ENCODE peak calls at places on chromosomes 16 and 17, in ten cellular contexts. M is stimulated activated CD8-positive, alpha-beta memory T cell treated with anti-CD3 and anti-CD28 coated beads, Interleukin-15, amount 100 ng/mL, for 4 hours; C is activated naive CD8-positive, alpha-beta T cell treated with anti-CD3 and anti-CD28 coated beads, Interleukin-2, amount 50 U/mL, for 16 hours; A is activated gamma-delta T cell treated with Interleukin-2 at 50 U/mL for 16 hours; Y is DMS 273 treated with DMSO at 0.1 percent for 48 hours; S is HT1080; R is GM18507; J is skeletal muscle cell; L is cardiac muscle cell; P is stimulated activated naive CD4-positive, alpha-beta T cell. G is an unnamed sample.

GRCh38 chr16:30724641-30725464 is 23.4 kb upstream of the PHKG2 start:
- DNase-seq in A (no peak), J (no peak), L (no peak), S (no peak), P (no peak), Y (no peak), R (no peak), M (no peak), C (no peak), G (no peak)

GRCh38 chr17:7888184-7888920 is at the start of gene CHD3:
- DNase-seq in R (no peak), C (no peak), M (no peak), L (peak), J (no peak), S (no peak), P (peak), Y (no peak), A (peak), G (peak)

GRCh38 chr17:76577876-76578275 is 7.8 kb downstream of the ST6GALNAC2 start:
- DNase-seq in J (no peak), Y (no peak), L (no peak), S (no peak), P (no peak), C (no peak), M (no peak), A (no peak), R (no peak), G (no peak)

GRCh38 chr16:5422047-5422446 is 324.5 kb upstream of the EEF2KMT start:
- DNase-seq in M (no peak), J (no peak), P (no peak), A (no peak), S (no peak), R (no peak), L (no peak), Y (no peak), C (no peak), G (no peak)

GRCh38 chr17:74777884-74778490 is 1.8 kb upstream of the NAT9 start:
- DNase-seq in S (no peak), L (no peak), C (no peak), P (no peak), J (no peak), Y (no peak), M (no peak), A (no peak), R (no peak), G (no peak)

GRCh38 chr16:85379041-85380001 is 233.8 kb upstream of the GSE1 start:
- DNase-seq in L (no peak), P (no peak), R (no peak), C (no peak), S (no peak), A (no peak), M (no peak), Y (no peak), J (no peak), G (no peak)

GRCh38 chr17:33595783-33596182 is 302.7 kb upstream of the ASIC2 start:
- DNase-seq in A (no peak), C (no peak), M (no peak), Y (no peak), L (no peak), P (no peak), J (no peak), R (no peak), S (no peak), G (no peak)

GRCh38 chr16:797120-797420 is 3.5 kb downstream of the GNG13 start:
- DNase-seq in S (no peak), P (no peak), M (no peak), L (no peak), A (no peak), R (no peak), C (no peak), J (no peak), Y (no peak), G (no peak)

GRCh38 chr17:67359960-67360817 is 6.2 kb downstream of the PSMD12 start:
- DNase-seq in Y (no peak), J (no peak), C (no peak), S (peak), M (no peak), R (no peak), L (peak), A (peak), P (peak), G (peak)

GRCh38 chr17:15404116-15404730 is 62.8 kb upstream of the TEKT3 start:
- DNase-seq in J (peak), C (no peak), Y (no peak), P (no peak), R (no peak), S (no peak), L (no peak), M (no peak), A (no peak), G (no peak)

GRCh38 chr17:45396496-45397205 is 36.0 kb downstream of the ARHGAP27 start:
- DNase-seq in Y (no peak), J (no peak), S (no peak), L (no peak), M (no peak), R (no peak), C (no peak), A (no peak), P (no peak), G (no peak)

GRCh38 chr17:80738406-80738805 is 193.8 kb downstream of the RPTOR start:
- DNase-seq in L (no peak), J (no peak), P (no peak), M (no peak), C (no peak), Y (no peak), S (no peak), A (no peak), R (no peak), G (no peak)

GRCh38 chr17:34401165-34401564 is 38.1 kb upstream of the CCL1 start:
- DNase-seq in A (no peak), Y (no peak), P (no peak), R (no peak), S (no peak), C (no peak), M (no peak), J (no peak), L (no peak), G (no peak)

GRCh38 chr17:34365340-34365739 is 2.3 kb upstream of the CCL1 start:
- DNase-seq in A (no peak), M (no peak), P (no peak), L (no peak), C (no peak), Y (no peak), S (no peak), J (no peak), R (no peak), G (no peak)

GRCh38 chr17:2171725-2172446 is 117.0 kb downstream of the HIC1 start:
- DNase-seq in A (no peak), C (no peak), J (peak), P (no peak), S (peak), L (peak), Y (no peak), M (no peak), R (no peak), G (no peak)

GRCh38 chr16:86895609-86896008 is 317.3 kb downstream of the FOXL1 start:
- DNase-seq in M (no peak), A (no peak), S (no peak), R (no peak), L (no peak), P (no peak), Y (no peak), C (no peak), J (no peak), G (no peak)

GRCh38 chr16:49969356-49970030 is 55.5 kb upstream of the CNEP1R1 start:
- DNase-seq in J (no peak), C (no peak), P (no peak), Y (no peak), A (no peak), L (peak), M (no peak), R (no peak), S (no peak), G (no peak)

GRCh38 chr16:30541502-30542329 is 7.1 kb upstream of the ZNF747 start:
- DNase-seq in P (no peak), L (peak), M (no peak), J (peak), Y (no peak), S (peak), C (no peak), A (no peak), R (no peak), G (no peak)

GRCh38 chr16:67803894-67804293 is 2.5 kb downstream of the RANBP10 start:
- DNase-seq in S (no peak), P (no peak), C (no peak), L (no peak), R (no peak), M (no peak), J (no peak), Y (no peak), A (no peak), G (no peak)

GRCh38 chr17:28533091-28533670 is 19.2 kb downstream of the UNC119 start:
- DNase-seq in A (no peak), C (no peak), S (no peak), Y (no peak), R (no peak), J (no peak), L (no peak), P (no peak), M (no peak), G (no peak)

GRCh38 chr16:70160388-70160787 is 13.2 kb upstream of the CLEC18C start:
- DNase-seq in Y (no peak), L (no peak), R (no peak), P (no peak), J (no peak), C (no peak), A (no peak), S (peak), M (no peak), G (no peak)

GRCh38 chr16:81493755-81494433 is 49.3 kb downstream of the CMIP start:
- DNase-seq in R (no peak), J (peak), L (no peak), Y (no peak), A (peak), M (peak), P (no peak), C (no peak), S (peak), G (no peak)

GRCh38 chr16:82761236-82761635 is 134.5 kb downstream of the CDH13 start:
- DNase-seq in J (peak), C (no peak), R (no peak), M (no peak), L (peak), Y (no peak), A (no peak), P (no peak), S (peak), G (no peak)

GRCh38 chr16:13957197-13958078 is 37.5 kb downstream of the ERCC4 start:
- DNase-seq in P (no peak), Y (peak), L (no peak), M (no peak), J (peak), S (peak), A (no peak), C (no peak), R (peak), G (no peak)

GRCh38 chr17:27360507-27360906 is 66.6 kb downstream of the WSB1 start:
- DNase-seq in P (no peak), C (no peak), Y (no peak), A (no peak), L (no peak), M (no peak), S (no peak), R (no peak), J (no peak), G (no peak)

GRCh38 chr17:73393962-73394361 is 82.2 kb upstream of the CDC42EP4 start:
- DNase-seq in A (no peak), C (no peak), L (no peak), P (no peak), S (no peak), M (no peak), R (no peak), J (no peak), Y (no peak), G (no peak)

GRCh38 chr17:38727661-38728220 is 2.4 kb upstream of the CISD3 start:
- DNase-seq in S (no peak), R (no peak), C (peak), A (peak), M (peak), L (no peak), Y (no peak), P (no peak), J (no peak), G (peak)

GRCh38 chr17:56499799-56500388 is 93.6 kb upstream of the NOG start:
- DNase-seq in R (no peak), L (peak), M (no peak), P (peak), C (no peak), A (no peak), Y (peak), S (peak), J (no peak), G (no peak)

GRCh38 chr16:24534634-24535033 is 4.7 kb upstream of the RBBP6 start:
- DNase-seq in C (no peak), S (peak), P (no peak), R (no peak), A (no peak), L (no peak), J (no peak), Y (no peak), M (no peak), G (no peak)

GRCh38 chr17:65324977-65325376 is 187.8 kb downstream of the RGS9 start:
- DNase-seq in R (no peak), M (no peak), Y (no peak), P (no peak), J (peak), A (no peak), C (no peak), L (no peak), S (no peak), G (no peak)

GRCh38 chr16:25258856-25259179 is 1.2 kb upstream of the ZKSCAN2 start:
- DNase-seq in P (no peak), L (no peak), J (no peak), Y (no peak), A (no peak), S (no peak), R (no peak), M (no peak), C (no peak), G (no peak)

GRCh38 chr17:82831818-82832200 is 8.0 kb downstream of the ZNF750 start:
- DNase-seq in S (no peak), R (no peak), M (no peak), C (no peak), Y (no peak), J (no peak), P (no peak), A (no peak), L (no peak), G (no peak)

GRCh38 chr16:55672471-55672870 is 16.7 kb downstream of the SLC6A2 start:
- DNase-seq in R (no peak), M (no peak), S (peak), P (no peak), L (no peak), A (no peak), J (peak), C (no peak), Y (no peak), G (no peak)

GRCh38 chr17:81102352-81102751 is 63.0 kb upstream of the PVALEF start:
- DNase-seq in J (no peak), C (no peak), R (no peak), A (no peak), S (no peak), Y (no peak), M (no peak), P (no peak), L (no peak), G (no peak)

GRCh38 chr16:89139907-89140361 is 31.6 kb upstream of the CDH15 start:
- DNase-seq in L (no peak), A (no peak), P (no peak), R (no peak), M (no peak), J (no peak), S (no peak), C (no peak), Y (no peak), G (no peak)

G was measured in effector memory CD8-positive, alpha-beta T cell.